ENCODE peak calls at places on chromosomes 3 and 15, in five cellular contexts. One of them, this sample, is unnamed.

GRCh38 chr15:73870700-73871408 is 2.5 kb upstream of the TBC1D21 start:
- DNase-seq in cardiac fibroblast: peak
- DNase-seq in fibroblast of mammary gland: peak
- DNase-seq in uterus: peak
- DNase-seq in astrocyte of the spinal cord: no peak
- DNase-seq in this sample: no peak

GRCh38 chr15:74625693-74626092 is 10.1 kb downstream of the CLK3 start:
- DNase-seq in uterus: no peak
- DNase-seq in cardiac fibroblast: no peak
- DNase-seq in astrocyte of the spinal cord: no peak
- DNase-seq in fibroblast of mammary gland: no peak
- DNase-seq in this sample: no peak

GRCh38 chr15:27842526-27842925 is 256.6 kb downstream of the OCA2 start:
- DNase-seq in cardiac fibroblast: no peak
- DNase-seq in uterus: no peak
- DNase-seq in astrocyte of the spinal cord: no peak
- DNase-seq in fibroblast of mammary gland: peak
- DNase-seq in this sample: no peak

GRCh38 chr3:80696280-80696679 is 928.5 kb upstream of the ROBO1 start:
- DNase-seq in fibroblast of mammary gland: no peak
- DNase-seq in uterus: no peak
- DNase-seq in cardiac fibroblast: no peak
- DNase-seq in astrocyte of the spinal cord: no peak
- DNase-seq in this sample: no peak

GRCh38 chr15:84855765-84856164 is 28.7 kb upstream of the SLC28A1 start:
- DNase-seq in astrocyte of the spinal cord: no peak
- DNase-seq in cardiac fibroblast: no peak
- DNase-seq in uterus: no peak
- DNase-seq in fibroblast of mammary gland: no peak
- DNase-seq in this sample: no peak

GRCh38 chr3:38165722-38166387 is 518 bp downstream of the OXSR1 start:
- DNase-seq in cardiac fibroblast: peak
- DNase-seq in fibroblast of mammary gland: peak
- DNase-seq in astrocyte of the spinal cord: peak
- DNase-seq in uterus: peak
- DNase-seq in this sample: peak

GRCh38 chr3:53833053-53833645 is 13.1 kb downstream of the CHDH start:
- DNase-seq in fibroblast of mammary gland: no peak
- DNase-seq in uterus: no peak
- DNase-seq in astrocyte of the spinal cord: no peak
- DNase-seq in cardiac fibroblast: no peak
- DNase-seq in this sample: no peak

GRCh38 chr3:63611382-63611781 is 41.1 kb upstream of the SNTN start:
- DNase-seq in fibroblast of mammary gland: peak
- DNase-seq in cardiac fibroblast: peak
- DNase-seq in astrocyte of the spinal cord: no peak
- DNase-seq in uterus: no peak
- DNase-seq in this sample: no peak

DNA sequence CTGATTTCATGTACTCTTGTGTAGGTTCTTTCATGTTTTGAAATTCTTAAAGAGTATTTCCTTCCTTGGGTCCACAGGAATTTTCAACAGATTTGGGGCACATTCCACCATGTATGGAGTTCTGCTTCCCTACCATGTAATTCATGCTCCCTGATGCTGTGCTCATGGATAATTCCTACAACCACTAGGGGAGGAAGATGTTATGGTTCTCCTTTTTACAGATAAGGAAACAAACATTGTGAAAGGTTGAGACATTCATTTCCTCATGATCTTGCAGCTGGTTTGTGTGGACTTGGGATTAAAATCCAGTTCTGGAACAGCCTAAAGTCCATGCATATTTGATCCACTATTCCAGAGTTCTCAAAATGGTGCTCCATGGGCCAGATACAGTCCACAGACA is 174.9 kb upstream of the FRMD4B start:
- DNase-seq in cardiac fibroblast: no peak
- DNase-seq in fibroblast of mammary gland: no peak
- DNase-seq in astrocyte of the spinal cord: no peak
- DNase-seq in uterus: no peak
- DNase-seq in this sample: no peak
- TF ChIP-seq CTCF in cardiac fibroblast: no peak
- TF ChIP-seq CTCF in fibroblast of mammary gland: no peak
- TF ChIP-seq CTCF in astrocyte of the spinal cord: no peak
- TF ChIP-seq CTCF in uterus: no peak
- TF ChIP-seq CTCF in this sample: no peak

GRCh38 chr15:68655686-68656437 is 77.1 kb downstream of the CORO2B start:
- DNase-seq in uterus: no peak
- DNase-seq in fibroblast of mammary gland: no peak
- DNase-seq in astrocyte of the spinal cord: no peak
- DNase-seq in cardiac fibroblast: no peak
- DNase-seq in this sample: no peak

GRCh38 chr15:68656438-68656739 is 77.6 kb downstream of the CORO2B start:
- DNase-seq in fibroblast of mammary gland: no peak
- DNase-seq in cardiac fibroblast: no peak
- DNase-seq in astrocyte of the spinal cord: no peak
- DNase-seq in uterus: no peak
- DNase-seq in this sample: no peak

GRCh38 chr15:68654786-68655560 is 76.2 kb downstream of the CORO2B start:
- DNase-seq in astrocyte of the spinal cord: no peak
- DNase-seq in uterus: no peak
- DNase-seq in fibroblast of mammary gland: no peak
- DNase-seq in cardiac fibroblast: no peak
- DNase-seq in this sample: no peak

GRCh38 chr15:68658151-68658550 is 79.4 kb downstream of the CORO2B start:
- DNase-seq in fibroblast of mammary gland: no peak
- DNase-seq in astrocyte of the spinal cord: no peak
- DNase-seq in cardiac fibroblast: no peak
- DNase-seq in uterus: no peak
- DNase-seq in this sample: no peak

DNA sequence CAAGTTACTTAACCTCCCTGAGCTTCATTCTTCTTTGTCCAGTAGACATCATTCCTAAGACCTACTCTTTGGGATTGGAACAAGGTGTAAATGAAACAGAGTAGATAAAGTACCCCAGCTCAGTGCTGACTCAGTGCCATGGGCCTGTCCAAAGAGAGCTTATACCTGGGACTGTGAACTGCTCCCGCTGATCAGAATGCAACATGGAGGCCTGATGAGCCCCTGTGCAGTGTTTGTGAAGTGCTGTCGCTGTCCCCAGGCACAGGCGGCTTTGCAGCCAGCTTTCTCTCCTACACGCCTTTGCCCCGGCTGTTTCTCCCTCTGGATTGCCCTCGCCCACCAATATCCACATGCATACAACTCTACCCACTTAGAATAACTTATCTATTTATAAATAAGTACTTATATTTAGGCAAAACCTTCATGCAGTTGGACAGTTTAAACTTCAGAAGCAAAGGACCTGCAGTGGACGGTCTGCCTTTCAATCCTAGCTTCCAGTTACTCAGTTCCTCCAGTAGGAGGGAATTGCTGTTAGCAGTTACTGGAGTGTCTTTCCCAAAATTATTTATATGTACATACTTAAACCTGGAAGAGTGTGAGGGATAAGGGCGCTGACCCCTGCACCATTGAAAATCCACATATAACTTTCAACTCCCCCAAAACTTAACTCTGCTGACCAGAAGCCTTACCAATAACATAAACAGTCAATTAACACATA is 80.0 kb downstream of the CORO2B start:
- DNase-seq in uterus: no peak
- DNase-seq in fibroblast of mammary gland: no peak
- DNase-seq in astrocyte of the spinal cord: no peak
- DNase-seq in cardiac fibroblast: no peak
- DNase-seq in this sample: no peak
- TF ChIP-seq CTCF in uterus: no peak
- TF ChIP-seq CTCF in fibroblast of mammary gland: no peak
- TF ChIP-seq CTCF in astrocyte of the spinal cord: peak
- TF ChIP-seq CTCF in cardiac fibroblast: no peak
- TF ChIP-seq CTCF in this sample: peak

DNA sequence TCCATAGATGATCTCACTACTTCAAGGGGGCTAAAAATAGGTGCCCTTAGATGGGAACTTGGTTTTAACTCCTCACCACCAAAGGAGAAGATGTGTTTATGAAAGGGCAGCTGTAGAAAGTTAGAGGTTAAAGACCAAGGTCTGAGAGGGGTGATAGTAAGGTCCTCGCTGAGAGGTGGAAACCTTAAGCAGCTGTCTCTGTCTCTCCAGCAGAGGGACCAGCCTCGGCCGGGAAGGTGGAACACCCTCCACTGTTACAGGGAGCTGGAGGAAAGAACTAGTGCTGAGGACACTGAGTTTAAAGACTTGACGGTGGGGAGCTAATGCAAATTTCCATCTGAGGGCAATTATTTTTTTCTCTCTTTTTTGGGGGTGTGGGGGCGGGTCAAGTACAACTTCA is 8.9 kb upstream of the RLBP1 start:
- DNase-seq in fibroblast of mammary gland: no peak
- DNase-seq in astrocyte of the spinal cord: no peak
- DNase-seq in uterus: no peak
- DNase-seq in cardiac fibroblast: no peak
- DNase-seq in this sample: no peak
- TF ChIP-seq CTCF in fibroblast of mammary gland: peak
- TF ChIP-seq CTCF in astrocyte of the spinal cord: peak
- TF ChIP-seq CTCF in uterus: no peak
- TF ChIP-seq CTCF in cardiac fibroblast: peak
- TF ChIP-seq CTCF in this sample: peak

GRCh38 chr3:100400782-100401673 is at the start of the genes LNP1 and TOMM70:
- DNase-seq in cardiac fibroblast: peak
- DNase-seq in astrocyte of the spinal cord: peak
- DNase-seq in fibroblast of mammary gland: peak
- DNase-seq in uterus: peak
- DNase-seq in this sample: peak
- TF ChIP-seq CTCF in cardiac fibroblast: no peak
- TF ChIP-seq CTCF in astrocyte of the spinal cord: no peak
- TF ChIP-seq CTCF in fibroblast of mammary gland: no peak
- TF ChIP-seq CTCF in uterus: no peak
- TF ChIP-seq CTCF in this sample: no peak

GRCh38 chr3:59728509-59728908 is 678.7 kb upstream of the CFAP20DC start:
- DNase-seq in uterus: no peak
- DNase-seq in fibroblast of mammary gland: peak
- DNase-seq in astrocyte of the spinal cord: no peak
- DNase-seq in cardiac fibroblast: no peak
- DNase-seq in this sample: no peak

GRCh38 chr3:59731909-59732308 is 682.1 kb upstream of the CFAP20DC start:
- DNase-seq in astrocyte of the spinal cord: no peak
- DNase-seq in uterus: no peak
- DNase-seq in fibroblast of mammary gland: no peak
- DNase-seq in cardiac fibroblast: no peak
- DNase-seq in this sample: no peak

GRCh38 chr3:59727902-59728301 is 678.1 kb upstream of the CFAP20DC start:
- DNase-seq in fibroblast of mammary gland: no peak
- DNase-seq in cardiac fibroblast: no peak
- DNase-seq in astrocyte of the spinal cord: no peak
- DNase-seq in uterus: no peak
- DNase-seq in this sample: no peak

GRCh38 chr3:59733041-59733809 is 683.4 kb upstream of the CFAP20DC start:
- DNase-seq in uterus: no peak
- DNase-seq in cardiac fibroblast: no peak
- DNase-seq in fibroblast of mammary gland: no peak
- DNase-seq in astrocyte of the spinal cord: no peak
- DNase-seq in this sample: no peak

GRCh38 chr3:59730608-59731007 is 680.8 kb upstream of the CFAP20DC start:
- DNase-seq in astrocyte of the spinal cord: no peak
- DNase-seq in cardiac fibroblast: no peak
- DNase-seq in fibroblast of mammary gland: no peak
- DNase-seq in uterus: no peak
- DNase-seq in this sample: no peak
- TF ChIP-seq CTCF in astrocyte of the spinal cord: no peak
- TF ChIP-seq CTCF in cardiac fibroblast: no peak
- TF ChIP-seq CTCF in fibroblast of mammary gland: no peak
- TF ChIP-seq CTCF in uterus: no peak
- TF ChIP-seq CTCF in this sample: no peak

GRCh38 chr3:157865449-157865862 is 240.8 kb downstream of the SHOX2 start:
- DNase-seq in fibroblast of mammary gland: no peak
- DNase-seq in astrocyte of the spinal cord: no peak
- DNase-seq in cardiac fibroblast: peak
- DNase-seq in uterus: no peak
- DNase-seq in this sample: no peak
- TF ChIP-seq CTCF in fibroblast of mammary gland: peak
- TF ChIP-seq CTCF in astrocyte of the spinal cord: peak
- TF ChIP-seq CTCF in cardiac fibroblast: peak
- TF ChIP-seq CTCF in uterus: no peak
- TF ChIP-seq CTCF in this sample: peak

GRCh38 chr15:53808058-53808703 is 48.7 kb upstream of the WDR72 start:
- DNase-seq in astrocyte of the spinal cord: peak
- DNase-seq in fibroblast of mammary gland: peak
- DNase-seq in cardiac fibroblast: peak
- DNase-seq in uterus: no peak
- DNase-seq in this sample: no peak
- TF ChIP-seq CTCF in astrocyte of the spinal cord: peak
- TF ChIP-seq CTCF in fibroblast of mammary gland: peak
- TF ChIP-seq CTCF in cardiac fibroblast: peak
- TF ChIP-seq CTCF in uterus: peak
- TF ChIP-seq CTCF in this sample: peak

This sample was measured in HFFc6.